ENCODE peak calls at places on chromosomes 4 and X, in five cellular contexts. G, L, D, N and K are unnamed samples.

GRCh38 chr4:56701644-56702043 is 20.5 kb upstream of the HOPX start:
- DNase-seq in G (no peak), L (no peak), D (no peak), N (no peak), K (no peak)

GRCh38 chr4:85761803-85762202 is 286.9 kb downstream of the ARHGAP24 start:
- DNase-seq in G (no peak), L (no peak), D (no peak), N (no peak), K (no peak)

GRCh38 chrX:148422531-148422930 is 77.9 kb upstream of the AFF2 start:
- DNase-seq in G (no peak), L (no peak), D (no peak), N (no peak), K (no peak)

GRCh38 chrX:121579016-121579760 is 531.8 kb downstream of the GLUD2 start:
- DNase-seq in G (no peak), L (no peak), D (peak; percentile 12), N (no peak), K (no peak)

GRCh38 chr4:121370729-121371325 is 10.0 kb downstream of the QRFPR start:
- DNase-seq in G (no peak), L (no peak), D (peak; percentile 28), N (peak; percentile 24), K (peak; percentile 9)

GRCh38 chrX:10011991-10012390 is 44.8 kb downstream of the CLDN34 start:
- DNase-seq in G (no peak), L (no peak), D (no peak), N (no peak), K (no peak)

GRCh38 chrX:5265324-5265723 is 963.3 kb downstream of the NLGN4X start:
- DNase-seq in G (no peak), L (no peak), D (no peak), N (no peak), K (no peak)

GRCh38 chrX:123493857-123494256 is 239.0 kb downstream of the THOC2 start:
- DNase-seq in G (no peak), L (no peak), D (no peak), N (no peak), K (no peak)

GRCh38 chr4:120304801-120305200 is 238.2 kb upstream of the MAD2L1 start:
- DNase-seq in G (no peak), L (no peak), D (no peak), N (no peak), K (no peak)

GRCh38 chr4:26850528-26850927 is 10.1 kb upstream of the STIM2 start:
- DNase-seq in G (no peak), L (no peak), D (no peak), N (no peak), K (no peak)